ENCODE peak calls at places on chromosomes 16 and 17, in six cellular contexts. Q is lower leg skin, W is ovary, C is uterus, M is ascending aorta, T is astrocyte of the spinal cord. S is an unnamed sample.

GRCh38 chr17:19812407-19812806 is 55.3 kb downstream of the ULK2 start:
- DNase-seq in Q (no peak), W (no peak), C (no peak), M (no peak), T (no peak), S (peak)

GRCh38 chr16:88809068-88809675 is 2.6 kb downstream of the APRT start:
- DNase-seq in Q (no peak), W (no peak), C (no peak), M (no peak), T (no peak), S (no peak)

GRCh38 chr17:21679256-21680146 is 12.8 kb upstream of the KCNJ18 start:
- DNase-seq in Q (peak), W (no peak), C (no peak), M (peak), T (no peak), S (no peak)

GRCh38 chr17:32116937-32117336 is 25.4 kb upstream of the RHOT1 start:
- DNase-seq in Q (no peak), W (no peak), C (no peak), M (no peak), T (no peak), S (no peak)

GRCh38 chr17:40714473-40714872 is 10.9 kb upstream of the KRT24 start:
- DNase-seq in Q (no peak), W (no peak), C (no peak), M (no peak), T (no peak), S (peak)

GRCh38 chr17:30503558-30503957 is 26.4 kb downstream of the GOSR1 start:
- DNase-seq in Q (no peak), W (no peak), C (no peak), M (no peak), T (no peak), S (no peak)

GRCh38 chr16:49416276-49416675 is 42.7 kb downstream of the C16orf78 start:
- DNase-seq in Q (no peak), W (no peak), C (no peak), M (no peak), T (no peak), S (no peak)

GRCh38 chr17:29982991-29983390 is 41.6 kb downstream of the EFCAB5 start:
- DNase-seq in Q (no peak), W (no peak), C (no peak), M (no peak), T (no peak), S (no peak)

GRCh38 chr16:1989209-1989825 is 453 bp upstream of the SYNGR3 start:
- DNase-seq in Q (no peak), W (no peak), C (no peak), M (no peak), T (no peak), S (no peak)

GRCh38 chr16:8258523-8258922 is 331.8 kb downstream of the TMEM114 start:
- DNase-seq in Q (no peak), W (no peak), C (no peak), M (no peak), T (no peak), S (no peak)

GRCh38 chr16:50202926-50203624 is 50.0 kb downstream of the TENT4B start:
- DNase-seq in Q (no peak), W (peak), C (peak), M (no peak), T (peak), S (peak)

GRCh38 chr16:1019234-1019933 is 37.8 kb downstream of the SOX8 start:
- DNase-seq in Q (no peak), W (no peak), C (no peak), M (peak), T (peak), S (peak)

GRCh38 chr16:13558752-13559151 is 361.2 kb upstream of the ERCC4 start:
- DNase-seq in Q (no peak), W (no peak), C (no peak), M (no peak), T (no peak), S (no peak)

GRCh38 chr17:70144260-70144846 is 25.0 kb upstream of the KCNJ2 start:
- DNase-seq in Q (no peak), W (no peak), C (no peak), M (no peak), T (peak), S (peak)

GRCh38 chr16:28187595-28188004 is 24.2 kb downstream of the XPO6 start:
- DNase-seq in Q (no peak), W (no peak), C (no peak), M (no peak), T (no peak), S (peak)

GRCh38 chr16:24984101-24984500 is 31.1 kb downstream of the ARHGAP17 start:
- DNase-seq in Q (no peak), W (no peak), C (no peak), M (peak), T (no peak), S (no peak)

GRCh38 chr16:5982979-5983378 is 885.4 kb upstream of the EEF2KMT start:
- DNase-seq in Q (no peak), W (no peak), C (no peak), M (no peak), T (no peak), S (no peak)

DNA sequence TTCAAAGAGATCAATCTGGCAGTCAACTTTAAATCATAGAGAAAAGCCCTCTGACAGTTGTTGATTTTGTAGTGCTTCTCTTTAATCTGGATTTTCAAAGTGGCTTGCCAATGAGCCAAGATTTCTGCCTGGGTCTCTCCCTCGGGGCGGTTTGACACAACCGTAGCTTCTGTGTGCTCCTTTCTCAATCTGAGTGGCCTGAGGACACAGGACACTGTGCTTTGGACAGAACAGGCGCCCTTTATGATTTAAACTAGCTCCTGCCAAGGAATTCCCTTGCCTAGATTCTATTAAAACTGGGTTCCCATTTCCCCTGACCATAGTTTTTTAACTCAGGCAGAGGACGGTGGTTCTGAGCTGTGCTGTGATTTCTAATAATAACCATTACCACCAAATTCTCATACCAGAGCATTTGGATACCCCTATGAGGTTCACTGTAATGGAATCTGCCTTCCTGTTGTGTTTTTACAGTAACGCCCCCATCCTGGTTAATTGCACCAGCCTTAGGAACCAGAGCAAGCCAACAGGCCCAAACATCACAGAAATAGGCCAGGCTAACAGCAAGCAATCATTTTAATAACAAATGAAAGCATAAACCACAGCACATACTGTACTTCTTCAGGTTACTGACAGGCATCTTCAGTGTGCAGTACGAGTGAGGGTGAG is 4.0 kb downstream of the ZFHX3 start:
- DNase-seq in Q (no peak), W (no peak), C (no peak), M (no peak), T (no peak), S (peak)
- H3K4me3 ChIP-seq in Q (no peak), W (no peak), C (no peak), M (no peak), T (no peak), S (no peak)

GRCh38 chr16:53743149-53743566 is 39.2 kb downstream of the FTO start:
- DNase-seq in Q (no peak), W (no peak), C (no peak), M (no peak), T (peak), S (peak)
- TF ChIP-seq CTCF in Q (no peak), W (no peak), C (peak), M (peak), T (peak), S (peak)

DNA sequence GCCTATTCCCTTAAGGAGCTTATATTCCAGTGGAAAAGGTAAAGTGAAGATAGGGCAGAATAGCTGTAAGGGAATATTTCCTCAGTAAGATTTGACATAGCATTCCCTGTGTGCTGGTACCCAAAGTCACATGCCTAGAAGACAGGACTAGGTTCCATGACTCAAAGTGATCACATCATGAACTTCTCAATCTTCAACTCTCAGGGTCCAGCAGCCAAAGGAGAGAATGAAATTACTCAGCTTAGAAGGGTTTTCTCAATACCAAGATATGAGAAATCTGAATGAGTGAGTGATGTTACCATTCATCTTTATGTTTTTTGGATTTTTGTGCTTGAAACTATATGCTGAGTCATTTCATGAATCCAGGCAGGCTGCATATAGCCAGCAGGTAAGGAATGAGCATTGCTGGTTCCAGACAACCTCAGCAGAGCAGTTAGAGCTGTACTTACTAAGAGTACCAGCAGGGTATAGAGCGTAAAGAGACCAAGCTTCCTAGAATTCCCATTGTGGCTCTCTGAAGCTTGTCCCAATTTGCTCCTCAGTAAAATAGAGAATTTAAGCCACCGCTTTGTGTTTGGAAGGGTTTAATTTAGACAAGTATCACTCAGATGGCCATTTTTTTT is 91.1 kb downstream of the ANKFN1 start:
- DNase-seq in Q (no peak), W (no peak), C (no peak), M (no peak), T (no peak), S (no peak)
- H3K4me3 ChIP-seq in Q (no peak), W (no peak), C (no peak), M (no peak), T (no peak), S (no peak)

GRCh38 chr17:78180083-78180482 is 6.8 kb downstream of the TK1 start:
- DNase-seq in Q (no peak), W (no peak), C (no peak), M (no peak), T (peak), S (peak)
- TF ChIP-seq CTCF in Q (no peak), W (no peak), C (no peak), M (no peak), T (no peak), S (no peak)

DNA sequence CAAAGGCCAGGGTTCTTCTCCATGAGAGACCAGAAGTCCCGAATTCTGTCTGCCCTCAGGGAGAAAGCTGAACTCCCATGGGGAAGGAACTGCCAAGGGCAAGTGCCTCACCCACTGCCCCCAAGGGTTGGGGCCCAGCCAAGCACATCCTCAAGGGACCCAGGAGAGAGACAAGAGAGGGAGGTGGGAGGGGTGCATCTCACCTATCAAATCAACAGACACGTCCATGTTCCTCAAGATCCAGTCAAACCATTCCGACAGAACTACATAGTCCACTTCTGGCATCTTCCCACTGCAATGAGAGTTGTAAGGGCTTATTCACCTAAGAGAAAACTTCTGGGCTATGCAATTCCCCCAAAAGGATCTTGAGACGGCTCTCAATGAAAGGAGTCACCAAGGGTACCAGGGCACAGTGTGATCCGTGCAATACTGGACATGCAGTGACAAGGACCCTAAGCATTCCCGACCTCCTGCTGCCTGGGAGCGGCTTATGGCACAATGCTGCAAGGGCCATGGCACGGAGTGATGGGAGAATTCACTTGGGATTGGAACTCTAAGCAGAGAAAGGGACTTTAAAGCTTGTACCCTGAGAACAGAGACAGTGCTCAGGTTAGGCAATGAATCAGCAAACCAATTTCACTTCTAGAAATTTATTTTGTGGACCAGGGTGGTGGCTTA is 32.2 kb downstream of the TK2 start:
- DNase-seq in Q (peak), W (peak), C (no peak), M (no peak), T (no peak), S (no peak)
- H3K4me3 ChIP-seq in Q (no peak), W (no peak), C (no peak), M (no peak), T (no peak), S (no peak)

GRCh38 chr17:82932146-82933005 is 92.6 kb upstream of the ZNF750 start:
- DNase-seq in Q (peak), W (no peak), C (peak), M (no peak), T (peak), S (peak)
- TF ChIP-seq CTCF in Q (no peak), W (no peak), C (no peak), M (no peak), T (no peak), S (no peak)

GRCh38 chr17:78717431-78717980 is 64.6 kb downstream of the CYTH1 start:
- DNase-seq in Q (no peak), W (peak), C (peak), M (no peak), T (peak), S (peak)
- H3K4me3 ChIP-seq in Q (no peak), W (peak), C (peak), M (peak), T (peak), S (peak)

GRCh38 chr17:77054926-77055325 is 85.8 kb upstream of the SEC14L1 start:
- DNase-seq in Q (no peak), W (no peak), C (no peak), M (no peak), T (no peak), S (no peak)
- TF ChIP-seq CTCF in Q (no peak), W (no peak), C (no peak), M (no peak), T (no peak), S (no peak)

DNA sequence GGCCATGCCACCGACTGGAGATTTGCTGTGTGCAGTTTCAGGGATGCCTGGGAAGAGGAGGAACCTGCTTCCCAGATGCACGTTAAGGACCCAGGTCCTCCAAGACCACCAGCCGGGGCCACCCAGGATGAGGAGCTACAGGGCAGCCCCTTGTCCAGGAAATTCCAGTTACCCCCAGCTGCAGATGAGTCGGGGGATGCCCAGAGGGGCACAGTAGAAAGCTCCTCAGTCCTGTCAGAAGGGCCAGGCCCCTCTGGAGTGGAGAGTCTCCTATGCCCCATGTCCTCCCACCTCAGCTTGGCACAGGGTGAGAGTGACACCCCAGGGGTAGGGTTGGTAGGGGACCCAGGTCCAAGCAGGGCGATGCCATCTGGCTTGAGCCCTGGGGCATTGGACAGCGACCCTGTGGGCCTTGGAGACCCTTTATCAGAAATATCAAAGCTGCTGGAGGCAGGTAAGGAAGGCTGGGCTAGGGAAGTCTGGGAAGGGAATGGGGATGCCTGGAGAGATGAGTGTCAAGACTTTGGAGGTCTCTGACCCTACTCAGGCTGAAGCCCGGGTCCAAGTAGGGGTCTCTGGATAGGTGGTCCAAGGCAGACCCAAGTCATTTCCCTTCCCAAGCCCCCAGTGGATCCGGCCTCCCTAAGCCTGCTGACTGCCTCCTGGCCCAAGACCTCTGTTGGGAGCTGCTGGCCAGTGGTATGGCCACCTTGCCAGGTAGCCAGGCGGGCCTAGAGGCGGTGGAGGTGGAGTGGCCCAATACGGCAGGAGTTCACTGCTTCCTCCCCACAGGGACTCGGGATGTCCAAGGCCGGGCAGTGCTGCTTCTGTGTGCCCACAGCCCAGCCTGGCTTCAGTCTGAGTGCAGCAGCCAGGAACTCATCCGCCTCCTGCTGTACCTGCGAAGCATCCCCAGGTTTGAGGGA is 1.0 kb downstream of the PLEKHG4 start:
- DNase-seq in Q (no peak), W (no peak), C (no peak), M (no peak), T (no peak), S (no peak)
- H3K4me3 ChIP-seq in Q (no peak), W (peak), C (peak), M (no peak), T (no peak), S (no peak)

S was measured in choroid plexus epithelial cell.